ENCODE peak calls at places on chromosome 6, in five cellular contexts. Y, X, A, B and U are unnamed samples.

GRCh38 chr6:56933650-56934049 is 21.3 kb upstream of the BEND6 start:
- DNase-seq in Y (no peak), X (no peak), A (no peak), B (no peak), U (no peak)

GRCh38 chr6:47484616-47485015 is 7.0 kb downstream of the CD2AP start:
- DNase-seq in Y (no peak), X (no peak), A (no peak), B (no peak), U (peak; percentile 22)

GRCh38 chr6:161134550-161135298 is 139.1 kb downstream of the AGPAT4 start:
- DNase-seq in Y (no peak), X (no peak), A (no peak), B (no peak), U (no peak)

GRCh38 chr6:43628392-43629103 is 516 bp downstream of the GTPBP2 start:
- DNase-seq in Y (peak; percentile 68), X (no peak), A (peak; percentile 21), B (peak; percentile 88), U (peak; percentile 37)

GRCh38 chr6:101458341-101458740 is 64.8 kb downstream of the GRIK2 start:
- DNase-seq in Y (no peak), X (no peak), A (no peak), B (no peak), U (peak; percentile 0)

GRCh38 chr6:107641500-107641931 is 151.6 kb downstream of the SOBP start:
- DNase-seq in Y (no peak), X (no peak), A (no peak), B (no peak), U (no peak)

GRCh38 chr6:55980627-55981211 is 105.3 kb upstream of the BMP5 start:
- DNase-seq in Y (peak; percentile 42), X (no peak), A (no peak), B (no peak), U (peak; percentile 18)

GRCh38 chr6:41494212-41495115 is 51.7 kb upstream of the FOXP4 start:
- DNase-seq in Y (no peak), X (no peak), A (no peak), B (no peak), U (no peak)

GRCh38 chr6:111812080-111813038 is 60.9 kb downstream of the FYN start:
- DNase-seq in Y (no peak), X (no peak), A (no peak), B (no peak), U (no peak)

GRCh38 chr6:145707397-145707796 is 27.9 kb downstream of the EPM2A start:
- DNase-seq in Y (no peak), X (no peak), A (no peak), B (no peak), U (no peak)

GRCh38 chr6:6556162-6556737 is 32.3 kb upstream of the LY86 start:
- DNase-seq in Y (no peak), X (no peak), A (no peak), B (no peak), U (no peak)

GRCh38 chr6:99241905-99242534 is 107.5 kb downstream of the FAXC start:
- DNase-seq in Y (peak; percentile 1), X (no peak), A (no peak), B (peak; percentile 13), U (peak; percentile 38)

GRCh38 chr6:3227363-3228045 is at the start of gene TUBB2B:
- DNase-seq in Y (no peak), X (no peak), A (no peak), B (peak; percentile 78), U (no peak)

GRCh38 chr6:88238065-88238464 is 71.9 kb upstream of the CNR1 start:
- DNase-seq in Y (peak; percentile 33), X (peak; percentile 33), A (peak; percentile 27), B (no peak), U (peak; percentile 13)

GRCh38 chr6:148736779-148737412 is 9.9 kb upstream of the UST start:
- DNase-seq in Y (no peak), X (no peak), A (no peak), B (no peak), U (no peak)

GRCh38 chr6:22959571-22959970 is 390.2 kb downstream of the HDGFL1 start:
- DNase-seq in Y (no peak), X (no peak), A (no peak), B (no peak), U (no peak)

GRCh38 chr6:100229512-100229911 is 235.2 kb downstream of the SIM1 start:
- DNase-seq in Y (no peak), X (no peak), A (no peak), B (no peak), U (no peak)

GRCh38 chr6:13467216-13467600 is 20.2 kb downstream of the GFOD1 start:
- DNase-seq in Y (no peak), X (no peak), A (no peak), B (no peak), U (no peak)

GRCh38 chr6:80182291-80182690 is 75.8 kb downstream of the BCKDHB start:
- DNase-seq in Y (no peak), X (no peak), A (no peak), B (no peak), U (no peak)

GRCh38 chr6:20877008-20877937 is 343.0 kb downstream of the CDKAL1 start:
- DNase-seq in Y (peak; percentile 93), X (peak; percentile 89), A (no peak), B (no peak), U (peak; percentile 95)

GRCh38 chr6:142459267-142459666 is 157.5 kb downstream of the ADGRG6 start:
- DNase-seq in Y (no peak), X (no peak), A (no peak), B (no peak), U (no peak)

GRCh38 chr6:144179817-144180216 is 29.5 kb downstream of the STX11 start:
- DNase-seq in Y (no peak), X (no peak), A (no peak), B (no peak), U (no peak)

GRCh38 chr6:112149236-112149635 is 61.8 kb downstream of the FAM229B start:
- DNase-seq in Y (no peak), X (no peak), A (no peak), B (no peak), U (no peak)

GRCh38 chr6:34027445-34027936 is 118.4 kb downstream of the GRM4 start:
- DNase-seq in Y (peak; percentile 30), X (no peak), A (peak; percentile 29), B (peak; percentile 90), U (peak; percentile 15)

GRCh38 chr6:170024940-170025339 is 265.9 kb downstream of the DLL1 start:
- DNase-seq in Y (no peak), X (no peak), A (no peak), B (no peak), U (no peak)

GRCh38 chr6:43997342-43997677 is 129.9 kb downstream of the MRPL14 start:
- DNase-seq in Y (no peak), X (no peak), A (no peak), B (no peak), U (no peak)

GRCh38 chr6:149820506-149820905 is 43.7 kb downstream of the LRP11 start:
- DNase-seq in Y (no peak), X (no peak), A (no peak), B (peak; percentile 48), U (no peak)

GRCh38 chr6:136499370-136499769 is 50.9 kb downstream of the MAP7 start:
- DNase-seq in Y (no peak), X (no peak), A (no peak), B (no peak), U (no peak)

GRCh38 chr6:136501514-136501913 is 48.7 kb downstream of the MAP7 start:
- DNase-seq in Y (no peak), X (no peak), A (no peak), B (no peak), U (no peak)

GRCh38 chr6:136502791-136503190 is 47.4 kb downstream of the MAP7 start:
- DNase-seq in Y (no peak), X (no peak), A (no peak), B (no peak), U (no peak)

GRCh38 chr6:136500414-136500813 is 49.8 kb downstream of the MAP7 start:
- DNase-seq in Y (no peak), X (no peak), A (no peak), B (no peak), U (no peak)

GRCh38 chr6:136501081-136501480 is 49.1 kb downstream of the MAP7 start:
- DNase-seq in Y (no peak), X (no peak), A (no peak), B (no peak), U (no peak)
- TF ChIP-seq ZNF274 in Y (no peak), X (no peak), A (no peak), B (no peak), U (no peak)

GRCh38 chr6:18226451-18226850 is 37.9 kb downstream of the DEK start:
- DNase-seq in Y (no peak), X (no peak), A (no peak), B (no peak), U (no peak)
- H3K27ac ChIP-seq in Y (no peak overlapping the region), X (no peak overlapping the region), A (no peak overlapping the region), B (no peak overlapping the region), U (no peak overlapping the region)

DNA sequence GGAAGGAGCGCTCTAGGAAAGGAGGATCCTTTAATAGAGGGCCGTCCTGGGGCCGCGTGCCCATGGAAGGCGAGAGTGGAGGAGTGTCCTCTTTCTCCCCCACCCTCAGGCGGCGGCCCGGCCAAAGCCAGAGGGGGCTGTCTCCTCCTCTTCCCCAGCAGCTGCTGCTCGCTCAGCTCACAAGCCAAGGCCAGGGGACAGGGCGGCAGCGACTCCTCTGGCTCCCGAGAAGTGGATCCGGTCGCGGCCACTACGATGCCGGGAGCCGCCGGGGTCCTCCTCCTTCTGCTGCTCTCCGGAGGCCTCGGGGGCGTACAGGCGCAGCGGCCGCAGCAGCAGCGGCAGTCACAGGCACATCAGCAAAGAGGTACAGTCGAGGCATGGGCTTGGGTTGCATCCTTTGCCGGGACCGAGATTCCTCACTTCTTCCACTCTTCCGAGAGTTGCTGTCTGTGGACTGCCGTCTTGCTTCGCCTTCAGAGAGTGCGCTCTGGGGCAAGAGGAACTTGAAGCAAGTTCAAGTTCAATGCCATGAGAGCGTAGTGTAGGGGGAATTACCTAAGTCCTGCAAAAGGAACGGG is at the start of gene LAMA2:
- DNase-seq in Y (peak; percentile 7), X (no peak), A (peak; percentile 75), B (no peak), U (no peak)
- TF ChIP-seq POLR2A in Y (no peak), X (no peak), A (no peak), B (no peak), U (no peak)

DNA sequence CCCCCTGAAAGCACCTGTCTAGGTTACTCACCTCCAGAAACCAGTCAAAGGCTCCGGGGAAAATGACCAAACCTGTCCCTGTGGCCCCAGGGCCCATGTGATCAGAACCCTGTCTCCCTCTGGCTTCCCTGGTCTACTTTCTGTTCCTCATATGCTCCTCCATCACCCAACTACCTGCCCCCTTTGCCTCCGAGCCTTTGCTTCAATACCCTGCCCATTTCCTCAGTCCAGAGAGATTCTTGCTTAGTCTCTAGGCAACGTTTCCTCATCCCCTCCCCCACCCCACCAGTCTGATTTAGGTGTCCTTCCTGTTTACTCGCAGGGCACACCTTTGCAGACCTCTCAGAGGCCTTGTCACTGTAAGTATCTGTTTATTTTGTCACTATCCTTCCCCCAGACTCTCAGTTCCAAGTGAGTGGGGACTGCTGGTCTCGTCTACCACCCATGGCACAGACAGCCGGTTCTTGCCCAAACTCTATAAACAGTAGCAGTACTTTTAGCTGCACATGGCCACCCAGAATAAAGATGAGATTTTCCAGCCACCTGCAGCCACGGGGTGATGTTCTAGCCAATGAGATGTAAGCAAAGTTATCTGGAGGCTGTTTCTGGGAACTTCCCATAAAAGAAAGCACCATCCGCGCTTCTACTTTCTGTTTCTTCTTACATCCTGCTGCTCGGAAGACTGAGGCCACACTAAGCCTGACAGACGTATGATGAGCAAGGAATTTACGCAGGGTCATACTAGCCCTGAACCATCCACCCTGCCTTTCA is 13.3 kb downstream of the ELOVL5 start:
- DNase-seq in Y (no peak), X (peak; percentile 88), A (no peak), B (no peak), U (no peak)
- TF ChIP-seq ZNF274 in Y (no peak), X (no peak), A (no peak), B (no peak), U (no peak)